ENCODE peak calls at places on chromosomes 7 and 10, in six cellular contexts. F, G, A, C, M and J are unnamed samples.

GRCh38 chr10:25059990-25060389 is 43.6 kb downstream of the THNSL1 start:
- DNase-seq in F (peak), G (no peak), A (no peak), C (no peak), M (no peak), J (no peak)

GRCh38 chr7:19665399-19666008 is 43.3 kb downstream of the POLR1F start:
- DNase-seq in F (peak), G (no peak), A (no peak), C (peak), M (no peak), J (peak)

GRCh38 chr7:156511426-156511825 is 129.1 kb upstream of the RNF32 start:
- DNase-seq in F (no peak), G (no peak), A (no peak), C (no peak), M (no peak), J (no peak)

GRCh38 chr10:67127441-67127840 is 201.6 kb downstream of the LRRTM3 start:
- DNase-seq in F (no peak), G (no peak), A (no peak), C (no peak), M (no peak), J (no peak)

GRCh38 chr7:20064974-20065862 is 152.0 kb downstream of the MACC1 start:
- DNase-seq in F (peak), G (no peak), A (no peak), C (peak), M (no peak), J (peak)

GRCh38 chr10:75408512-75408881 is 6.9 kb upstream of the ZNF503 start:
- DNase-seq in F (no peak), G (no peak), A (no peak), C (peak), M (no peak), J (no peak)

GRCh38 chr10:4883079-4883739 is 57.2 kb downstream of the AKR1E2 start:
- DNase-seq in F (peak), G (no peak), A (no peak), C (no peak), M (no peak), J (no peak)

GRCh38 chr10:30775779-30776591 is 146.4 kb upstream of the LYZL2 start:
- DNase-seq in F (peak), G (no peak), A (no peak), C (no peak), M (no peak), J (no peak)

GRCh38 chr7:155584763-155585531 is 38.6 kb upstream of the CNPY1 start:
- DNase-seq in F (no peak), G (no peak), A (no peak), C (no peak), M (no peak), J (no peak)

GRCh38 chr10:28254290-28254985 is 48.4 kb downstream of the MPP7 start:
- DNase-seq in F (peak), G (no peak), A (no peak), C (no peak), M (no peak), J (no peak)